ENCODE peak calls at places on chromosome 2, in ten cellular contexts. X is stimulated activated CD8-positive, alpha-beta memory T cell treated with anti-CD3 and anti-CD28 coated beads, Interleukin-7, amount 100 ng/mL, for 4 hours; I is anterior cingulate cortex; P is tibial artery; E is NCI-H345; A is NCI-H446; H is stromal cell of bone marrow; U is breast epithelium; G is thyroid gland; K is activated CD8-positive, alpha-beta memory T cell treated with anti-CD3 and anti-CD28 coated beads for 4 hours. Z is an unnamed sample.

GRCh38 chr2:188292446-188293239 is 969 bp downstream of the GULP1 start:
- DNase-seq in I (peak; percentile 23), H (peak; percentile 66), P (peak; percentile 90), E (peak; percentile 78), U (peak; percentile 59), K (no peak), G (peak; percentile 83), X (no peak), A (peak; percentile 61), Z (no peak)

GRCh38 chr2:223930002-223930976 is 14.8 kb downstream of the WDFY1 start:
- DNase-seq in E (no peak), K (no peak), P (peak; percentile 74), X (no peak), U (peak; percentile 51), A (no peak), I (peak; percentile 74), G (peak; percentile 46), H (no peak), Z (no peak)

GRCh38 chr2:105893011-105893995 is 148.6 kb downstream of the NCK2 start:
- DNase-seq in G (no peak), E (no peak), H (no peak), X (no peak), A (no peak), P (no peak), I (no peak), U (no peak), K (no peak), Z (no peak)

GRCh38 chr2:222290691-222291484 is 7.9 kb downstream of the PAX3 start:
- DNase-seq in H (no peak), X (no peak), P (no peak), G (no peak), U (no peak), K (no peak), A (no peak), E (peak; percentile 24), I (no peak), Z (no peak)

GRCh38 chr2:128562471-128563347 is 244.0 kb upstream of the HS6ST1 start:
- DNase-seq in K (no peak), H (no peak), G (no peak), U (no peak), A (peak; percentile 7), I (no peak), X (no peak), P (no peak), E (no peak), Z (no peak)

GRCh38 chr2:119864318-119864717 is 104.6 kb downstream of the PTPN4 start:
- DNase-seq in X (no peak), H (no peak), E (no peak), P (no peak), G (no peak), K (no peak), U (no peak), A (no peak), I (no peak), Z (no peak)

GRCh38 chr2:46847185-46847710 is 68.4 kb downstream of the MCFD2 start:
- DNase-seq in K (no peak), X (no peak), A (peak; percentile 56), E (peak; percentile 44), U (peak; percentile 93), P (peak; percentile 96), G (peak; percentile 100), I (peak; percentile 59), H (peak; percentile 95), Z (no peak)

GRCh38 chr2:69034845-69035244 is 21.9 kb downstream of the ANTXR1 start:
- DNase-seq in A (no peak), I (no peak), G (no peak), E (no peak), H (no peak), K (no peak), X (no peak), P (no peak), U (no peak), Z (no peak)

GRCh38 chr2:74728842-74729241 is 74.8 kb downstream of the SEMA4F start:
- DNase-seq in U (no peak), E (no peak), H (no peak), X (no peak), K (no peak), G (no peak), I (no peak), P (no peak), A (no peak), Z (no peak)

GRCh38 chr2:180655842-180656454 is 324.5 kb upstream of the UBE2E3 start:
- DNase-seq in X (no peak), H (no peak), P (no peak), A (no peak), U (no peak), K (no peak), I (no peak), G (no peak), E (no peak), Z (no peak)

GRCh38 chr2:78290581-78291214 is 734.8 kb upstream of the REG3G start:
- DNase-seq in A (no peak), E (no peak), U (no peak), I (no peak), K (no peak), P (no peak), X (no peak), H (no peak), G (no peak), Z (no peak)